ENCODE peak calls at places on chromosomes 13 and 19, in four cellular contexts. J is kidney, Y is brain microvascular endothelial cell, X is Peyer's patch. T is an unnamed sample.

GRCh38 chr19:6739390-6739883 is at the start of gene TRIP10:
- DNase-seq in J (peak), Y (peak), X (peak), T (peak)

GRCh38 chr13:27264181-27264580 is 6.4 kb upstream of the RASL11A start:
- DNase-seq in J (no peak), Y (peak), X (no peak), T (no peak)

GRCh38 chr19:19997656-19998268 is 41.5 kb downstream of the ZNF682 start:
- DNase-seq in J (no peak), Y (no peak), X (peak), T (peak)

GRCh38 chr19:36409841-36410240 is 8.6 kb downstream of the ZFP82 start:
- DNase-seq in J (no peak), Y (peak), X (no peak), T (no peak)

GRCh38 chr19:44644391-44645016 is 794 bp downstream of the PVR start:
- DNase-seq in J (no peak), Y (no peak), X (no peak), T (no peak)

GRCh38 chr19:38417544-38418506 is 8.2 kb downstream of the RASGRP4 start:
- DNase-seq in J (peak), Y (no peak), X (peak), T (peak)

GRCh38 chr19:10517760-10518443 is 655 bp upstream of the S1PR5 start:
- DNase-seq in J (peak), Y (peak), X (no peak), T (no peak)

GRCh38 chr19:33332248-33332647 is 29.9 kb upstream of the CEBPA start:
- DNase-seq in J (no peak), Y (no peak), X (no peak), T (no peak)

GRCh38 chr13:96491103-96491502 is 401.2 kb downstream of the HS6ST3 start:
- DNase-seq in J (no peak), Y (no peak), X (no peak), T (no peak)

GRCh38 chr19:39195755-39196154 is 1.0 kb upstream of the NCCRP1 start:
- DNase-seq in J (no peak), Y (no peak), X (no peak), T (peak)

GRCh38 chr19:38049105-38049649 is 142.2 kb downstream of the SIPA1L3 start:
- DNase-seq in J (no peak), Y (peak), X (peak), T (peak)

GRCh38 chr19:3033595-3034193 is 4.6 kb upstream of the TLE2 start:
- DNase-seq in J (no peak), Y (no peak), X (no peak), T (no peak)

GRCh38 chr13:74987124-74987690 is 494.8 kb downstream of the TBC1D4 start:
- DNase-seq in J (no peak), Y (no peak), X (no peak), T (no peak)

GRCh38 chr13:41547253-41548000 is 90.1 kb downstream of the RGCC start:
- DNase-seq in J (no peak), Y (no peak), X (no peak), T (no peak)

GRCh38 chr13:41548031-41548430 is 90.7 kb downstream of the RGCC start:
- DNase-seq in J (no peak), Y (no peak), X (no peak), T (no peak)

GRCh38 chr13:41548870-41549269 is 91.5 kb downstream of the RGCC start:
- DNase-seq in J (no peak), Y (no peak), X (no peak), T (no peak)

GRCh38 chr13:41544824-41545707 is 87.7 kb downstream of the RGCC start:
- DNase-seq in J (no peak), Y (no peak), X (no peak), T (no peak)

DNA sequence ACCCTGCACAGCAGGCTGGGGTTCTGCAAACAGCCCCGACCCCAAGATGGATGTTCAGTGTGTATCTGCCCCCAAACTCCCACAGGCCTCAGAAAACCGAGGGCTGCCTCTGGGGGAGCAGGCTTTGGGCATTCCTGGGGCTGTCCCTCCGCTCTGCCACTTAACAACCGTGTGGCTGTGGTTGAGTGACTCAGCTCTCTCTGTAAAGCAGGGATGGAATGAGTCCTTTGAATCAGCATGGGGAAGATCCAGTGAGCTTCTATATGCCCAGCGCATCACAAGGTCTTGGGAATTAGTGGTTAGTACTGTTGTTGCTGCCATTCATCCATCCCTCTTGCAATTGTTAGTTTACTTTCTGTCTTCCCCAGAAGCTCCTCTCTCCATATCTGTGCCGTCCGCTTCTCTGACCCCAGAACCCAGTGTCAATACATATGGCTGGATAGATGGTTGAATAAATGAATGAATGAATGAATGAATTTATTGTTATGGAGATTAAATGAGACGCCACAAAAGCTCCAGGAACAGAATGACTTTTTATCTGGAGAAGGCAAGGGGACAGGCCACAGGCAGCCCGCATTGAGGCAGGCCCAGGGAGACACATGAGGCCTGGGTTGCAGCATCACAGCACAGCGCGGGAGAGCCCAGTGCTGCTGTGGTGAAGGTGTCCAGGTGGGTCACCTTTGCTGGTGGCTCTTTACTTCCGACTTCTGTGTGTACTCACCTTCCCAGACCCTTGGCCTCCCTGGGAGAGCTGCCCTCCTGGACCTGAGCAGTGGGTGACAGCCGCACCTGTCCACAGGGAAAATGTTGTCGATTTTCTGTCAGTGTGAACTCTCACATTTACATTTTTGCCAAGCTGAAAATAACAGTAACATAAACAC is 89.3 kb downstream of the RGCC start:
- DNase-seq in J (no peak), Y (peak), X (no peak), T (no peak)
- H3K4me3 ChIP-seq in J (no peak), Y (no peak), X (no peak), T (no peak)

DNA sequence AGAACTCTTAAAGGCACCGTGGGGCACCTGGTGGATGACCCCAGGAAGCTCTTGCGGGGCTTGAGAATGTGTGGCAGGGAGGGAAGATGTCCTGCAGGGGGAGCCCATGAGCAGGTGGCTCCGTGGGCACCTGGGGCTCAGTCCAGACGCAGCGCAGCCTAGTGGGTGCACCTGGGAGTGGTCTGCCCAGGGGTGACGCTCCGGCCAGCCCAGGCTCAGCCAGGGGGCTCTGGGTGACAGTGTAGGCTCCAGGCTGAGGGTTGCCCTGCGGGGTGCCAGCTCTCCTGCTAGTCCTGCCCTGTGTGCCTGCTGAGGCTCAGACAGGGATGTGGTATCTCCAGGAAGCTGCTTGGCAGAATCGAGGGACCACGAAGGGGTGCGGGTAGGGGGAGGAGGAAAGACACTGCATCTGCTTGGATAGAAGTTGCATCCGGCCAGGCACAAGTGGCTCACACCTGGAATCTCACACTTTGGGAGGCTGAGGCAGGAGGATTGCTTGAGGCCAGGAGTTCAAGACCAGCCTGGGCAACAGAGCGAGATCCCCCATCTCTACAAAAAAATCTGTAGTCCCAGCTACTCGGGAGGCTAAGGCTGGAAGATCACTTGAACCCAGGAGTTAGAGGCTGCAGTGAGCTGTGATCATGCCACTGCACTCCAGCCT is 15.0 kb upstream of the PGLS start:
- DNase-seq in J (peak), Y (peak), X (peak), T (peak)
- H3K27ac ChIP-seq in J (no peak), Y (no peak), X (no peak), T (no peak)

GRCh38 chr19:52922841-52923781 is at the start of gene ZNF888:
- DNase-seq in J (peak), Y (peak), X (peak), T (peak)

GRCh38 chr19:52923782-52924593 is 760 bp upstream of the ZNF888 start:
- DNase-seq in J (peak), Y (peak), X (no peak), T (peak)
- H3K4me3 ChIP-seq in J (peak), Y (peak), X (peak), T (peak)

GRCh38 chr13:114050536-114051450 is 76.9 kb upstream of the C13orf46 start:
- DNase-seq in J (peak), Y (no peak), X (no peak), T (no peak)
- H3K27ac ChIP-seq in J (no peak), Y (no peak), X (peak), T (no peak)

GRCh38 chr19:17778621-17779280 is 16.2 kb upstream of the B3GNT3 start:
- DNase-seq in J (no peak), Y (no peak), X (no peak), T (no peak)
- H3K4me3 ChIP-seq in J (no peak), Y (peak), X (no peak), T (peak)

GRCh38 chr13:45136741-45137500 is 16.6 kb downstream of the GTF2F2 start:
- DNase-seq in J (no peak), Y (no peak), X (no peak), T (no peak)

GRCh38 chr13:45143346-45143751 is 23.0 kb downstream of the GTF2F2 start:
- DNase-seq in J (no peak), Y (no peak), X (no peak), T (no peak)

GRCh38 chr13:45137501-45137880 is 17.2 kb downstream of the GTF2F2 start:
- DNase-seq in J (no peak), Y (no peak), X (no peak), T (no peak)

GRCh38 chr13:45138282-45138681 is 18.0 kb downstream of the GTF2F2 start:
- DNase-seq in J (no peak), Y (no peak), X (no peak), T (no peak)

GRCh38 chr13:45142440-45143345 is 22.4 kb downstream of the GTF2F2 start:
- DNase-seq in J (no peak), Y (no peak), X (no peak), T (no peak)
- H3K27ac ChIP-seq in J (no peak), Y (peak), X (no peak), T (peak)